ENCODE peak calls at places on chromosomes 12 and 14, in eight cellular contexts. U, P, F, G, Y, L, H and D are unnamed samples. For H3K27me3, the result is how much of the 10 kb centered on the place peaks cover.

GRCh38 chr12:30898846-30899245 is 27.7 kb upstream of the TSPAN11 start:
- DNase-seq in Y (no peak), G (no peak), F (no peak), U (no peak), H (no peak), P (no peak), L (no peak), D (no peak)

GRCh38 chr14:23483216-23483854 is 13.8 kb downstream of the NGDN start:
- DNase-seq in F (peak), H (no peak), L (peak), Y (no peak), P (no peak), G (no peak), U (peak), D (peak)

GRCh38 chr12:52148541-52149181 is 43.2 kb downstream of the KRT80 start:
- DNase-seq in F (no peak), Y (no peak), L (no peak), P (no peak), U (no peak), H (no peak), G (peak), D (no peak)

GRCh38 chr12:96258451-96258933 is 64.3 kb downstream of the ELK3 start:
- DNase-seq in F (peak), U (peak), H (no peak), G (no peak), Y (no peak), L (no peak), P (peak), D (no peak)

GRCh38 chr12:125186471-125187147 is 121.4 kb downstream of the AACS start:
- DNase-seq in G (no peak), L (no peak), P (no peak), H (no peak), F (no peak), Y (no peak), U (peak), D (no peak)

GRCh38 chr12:8822298-8822697 is at the start of gene A2ML1:
- DNase-seq in H (no peak), G (no peak), F (no peak), L (no peak), P (no peak), U (no peak), Y (no peak), D (no peak)

GRCh38 chr12:124927325-124928094 is 13.1 kb upstream of the UBC start:
- DNase-seq in F (peak), H (no peak), Y (peak), P (peak), U (peak), L (peak), G (peak), D (peak)

GRCh38 chr14:51419685-51420084 is 179.6 kb downstream of the TMX1 start:
- DNase-seq in P (no peak), G (no peak), F (no peak), L (no peak), H (no peak), Y (no peak), U (no peak), D (no peak)

GRCh38 chr12:53205747-53206146 is 1.3 kb downstream of the ITGB7 start:
- DNase-seq in F (no peak), U (no peak), L (peak), H (peak), P (no peak), Y (no peak), G (no peak), D (no peak)

GRCh38 chr12:1947081-1947480 is 28.6 kb upstream of the CACNA2D4 start:
- DNase-seq in L (no peak), Y (no peak), F (peak), H (peak), P (no peak), U (no peak), G (no peak), D (no peak)

GRCh38 chr12:88985011-88985410 is 367.3 kb downstream of the DUSP6 start:
- DNase-seq in Y (no peak), G (no peak), P (no peak), L (no peak), U (no peak), F (no peak), H (no peak), D (no peak)

GRCh38 chr12:27814851-27815591 is 35.0 kb upstream of the MANSC4 start:
- DNase-seq in U (no peak), F (peak), H (no peak), L (no peak), P (no peak), Y (no peak), G (no peak), D (no peak)

GRCh38 chr12:67887065-67887464 is 102.2 kb upstream of the IFNG-AS1 start:
- DNase-seq in P (no peak), G (no peak), Y (no peak), F (no peak), H (no peak), L (no peak), U (no peak), D (no peak)

GRCh38 chr12:114392909-114393308 is 13.0 kb downstream of the TBX5 start:
- DNase-seq in G (no peak), H (no peak), U (no peak), L (no peak), Y (no peak), P (no peak), F (no peak), D (no peak)
- H3K27ac ChIP-seq in G (no peak), H (no peak), U (no peak), L (no peak), Y (no peak), P (no peak), F (no peak), D (no peak)

GRCh38 chr14:41749425-41749824 is 142.7 kb downstream of the LRFN5 start:
- DNase-seq in G (no peak), F (no peak), U (no peak), H (no peak), Y (no peak), P (no peak), L (no peak), D (no peak)
- H3K4me3 ChIP-seq in G (peak), F (no peak), U (no peak), H (no peak), Y (no peak), P (no peak), L (peak), D (no peak)

GRCh38 chr12:93031028-93031427 is 101.9 kb upstream of the EEA1 start:
- DNase-seq in U (no peak), H (no peak), L (no peak), F (no peak), G (no peak), P (no peak), Y (no peak), D (no peak)
- H3K27me3 ChIP-seq in U (under half), H (under half), L (under half), F (under half), G (under half), P (under half), Y (under half), D (under half)

GRCh38 chr14:76015191-76015590 is 29.6 kb downstream of the IFT43 start:
- DNase-seq in Y (no peak), U (no peak), L (no peak), F (no peak), P (no peak), H (no peak), G (no peak), D (no peak)

GRCh38 chr14:76007852-76008251 is 22.3 kb downstream of the IFT43 start:
- DNase-seq in G (no peak), P (no peak), Y (no peak), L (no peak), U (no peak), H (no peak), F (no peak), D (no peak)

GRCh38 chr14:76015668-76016067 is 30.1 kb downstream of the IFT43 start:
- DNase-seq in Y (no peak), H (no peak), L (no peak), U (no peak), P (no peak), G (no peak), F (no peak), D (no peak)

GRCh38 chr14:76006253-76006652 is 20.7 kb downstream of the IFT43 start:
- DNase-seq in H (no peak), G (no peak), U (no peak), P (no peak), F (no peak), Y (no peak), L (no peak), D (no peak)

GRCh38 chr14:76011959-76012802 is 26.6 kb downstream of the IFT43 start:
- DNase-seq in L (no peak), F (no peak), U (peak), Y (no peak), P (peak), H (peak), G (no peak), D (no peak)
- H3K27ac ChIP-seq in L (peak), F (no peak), U (no peak), Y (peak), P (peak), H (peak), G (no peak), D (no peak)

GRCh38 chr12:6965026-6965661 is 5.3 kb downstream of the PHB2 start:
- DNase-seq in F (peak), P (peak), G (peak), H (peak), L (peak), U (peak), Y (peak), D (peak)
- H3K4me3 ChIP-seq in F (no peak), P (no peak), G (peak), H (no peak), L (no peak), U (no peak), Y (no peak), D (no peak)